ENCODE peak calls at places on chromosomes 5 and 9, in four cellular contexts. One of them, this sample, is unnamed.

GRCh38 chr5:141822134-141822533 is 56.1 kb downstream of the PCDH1 start:
- DNase-seq in CD8-positive, alpha-beta T cell: no peak
- DNase-seq in MM.1S: no peak
- DNase-seq in BJ: no peak
- DNase-seq in this sample: no peak

GRCh38 chr5:157607371-157608161 is 32.0 kb upstream of the ADAM19 start:
- DNase-seq in CD8-positive, alpha-beta T cell: peak
- DNase-seq in MM.1S: peak
- DNase-seq in BJ: no peak
- DNase-seq in this sample: no peak

GRCh38 chr9:82302968-82303655 is 314.5 kb downstream of the SPATA31D1 start:
- DNase-seq in CD8-positive, alpha-beta T cell: no peak
- DNase-seq in MM.1S: no peak
- DNase-seq in BJ: no peak
- DNase-seq in this sample: no peak

GRCh38 chr5:61304611-61305369 is 27.3 kb upstream of the ZSWIM6 start:
- DNase-seq in CD8-positive, alpha-beta T cell: no peak
- DNase-seq in MM.1S: no peak
- DNase-seq in BJ: no peak
- DNase-seq in this sample: no peak

GRCh38 chr9:94011134-94011533 is 56.0 kb upstream of the BARX1 start:
- DNase-seq in CD8-positive, alpha-beta T cell: no peak
- DNase-seq in MM.1S: no peak
- DNase-seq in BJ: no peak
- DNase-seq in this sample: no peak

GRCh38 chr5:119395080-119395836 is 39.4 kb downstream of the TNFAIP8 start:
- DNase-seq in CD8-positive, alpha-beta T cell: no peak
- DNase-seq in MM.1S: no peak
- DNase-seq in BJ: no peak
- DNase-seq in this sample: no peak

GRCh38 chr9:93620041-93620506 is 43.7 kb downstream of the PHF2 start:
- DNase-seq in CD8-positive, alpha-beta T cell: no peak
- DNase-seq in MM.1S: no peak
- DNase-seq in BJ: no peak
- DNase-seq in this sample: no peak

GRCh38 chr9:93130861-93131481 is 3.1 kb downstream of the NINJ1 start:
- DNase-seq in CD8-positive, alpha-beta T cell: no peak
- DNase-seq in MM.1S: no peak
- DNase-seq in BJ: no peak
- DNase-seq in this sample: no peak

GRCh38 chr9:107805198-107805597 is 315.6 kb upstream of the KLF4 start:
- DNase-seq in CD8-positive, alpha-beta T cell: no peak
- DNase-seq in MM.1S: no peak
- DNase-seq in BJ: no peak
- DNase-seq in this sample: no peak

GRCh38 chr9:86997961-86998360 is 50.7 kb upstream of the GAS1 start:
- DNase-seq in CD8-positive, alpha-beta T cell: no peak
- DNase-seq in MM.1S: no peak
- DNase-seq in BJ: no peak
- DNase-seq in this sample: no peak

GRCh38 chr5:80870442-80870841 is 89.7 kb upstream of the RASGRF2 start:
- DNase-seq in CD8-positive, alpha-beta T cell: no peak
- DNase-seq in MM.1S: no peak
- DNase-seq in BJ: no peak
- DNase-seq in this sample: no peak

GRCh38 chr9:128007566-128008138 is 26.9 kb upstream of the EEIG1 start:
- DNase-seq in CD8-positive, alpha-beta T cell: peak
- DNase-seq in MM.1S: peak
- DNase-seq in BJ: no peak
- DNase-seq in this sample: peak

GRCh38 chr9:133119039-133119438 is 2.0 kb downstream of the RALGDS start:
- DNase-seq in CD8-positive, alpha-beta T cell: no peak
- DNase-seq in MM.1S: no peak
- DNase-seq in BJ: no peak
- DNase-seq in this sample: no peak
- H3K4me3 ChIP-seq in CD8-positive, alpha-beta T cell: no peak
- H3K4me3 ChIP-seq in MM.1S: no peak
- H3K4me3 ChIP-seq in BJ: peak
- H3K4me3 ChIP-seq in this sample: peak

DNA sequence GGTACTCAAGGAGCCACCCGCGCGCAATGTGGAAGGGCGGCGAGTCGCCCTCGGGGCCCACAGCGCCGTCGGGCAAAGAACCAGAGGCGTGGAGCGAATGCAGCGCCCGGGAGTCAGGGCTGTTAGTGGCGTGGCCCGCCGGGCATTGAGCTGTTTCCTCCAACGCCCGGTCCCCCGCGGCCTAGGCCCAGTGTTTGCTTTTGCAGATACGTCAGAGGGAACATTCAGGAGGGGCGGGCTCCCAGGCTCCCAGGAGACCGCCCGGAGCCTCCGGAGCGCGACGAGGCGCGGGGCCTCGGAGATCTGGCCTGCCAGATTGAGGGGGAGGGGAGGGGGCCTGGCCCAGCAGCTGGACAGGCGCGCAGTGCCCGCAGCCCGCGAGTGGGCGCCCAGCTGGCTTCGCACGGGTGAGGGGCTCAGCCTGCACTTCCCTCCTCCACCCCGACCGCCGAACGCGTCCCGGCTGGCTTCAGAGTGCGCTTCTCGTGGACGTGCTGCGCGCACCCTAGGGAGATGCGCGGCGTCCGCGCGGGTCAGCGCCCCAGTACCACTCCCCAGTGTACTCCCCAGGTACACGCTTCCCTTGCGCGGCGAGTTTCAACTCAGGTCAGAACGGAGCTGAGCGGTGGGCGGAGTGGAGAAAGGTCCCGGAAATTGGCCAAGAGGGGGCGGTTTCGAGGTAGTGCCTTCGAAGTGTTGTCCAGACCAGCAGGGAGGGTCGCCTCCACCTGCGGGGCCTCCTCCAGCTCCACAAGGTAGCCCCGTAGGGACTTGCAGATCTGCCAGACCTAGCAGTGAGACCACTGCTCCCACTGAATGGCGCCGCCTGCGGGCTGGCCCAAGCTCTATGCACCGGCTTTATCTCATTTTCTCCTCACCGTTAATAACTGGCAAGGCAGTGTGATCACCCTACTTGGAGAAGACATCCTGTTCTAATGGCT is 130.4 kb downstream of the TMEM174 start:
- DNase-seq in CD8-positive, alpha-beta T cell: no peak
- DNase-seq in MM.1S: no peak
- DNase-seq in BJ: no peak
- DNase-seq in this sample: no peak
- TF ChIP-seq CTCF in CD8-positive, alpha-beta T cell: no peak
- TF ChIP-seq CTCF in MM.1S: no peak
- TF ChIP-seq CTCF in BJ: no peak
- TF ChIP-seq CTCF in this sample: no peak

GRCh38 chr5:16737620-16738364 is 121.0 kb upstream of the RETREG1 start:
- DNase-seq in CD8-positive, alpha-beta T cell: no peak
- DNase-seq in MM.1S: no peak
- DNase-seq in BJ: no peak
- DNase-seq in this sample: no peak

GRCh38 chr5:16740046-16740445 is 123.2 kb upstream of the RETREG1 start:
- DNase-seq in CD8-positive, alpha-beta T cell: no peak
- DNase-seq in MM.1S: no peak
- DNase-seq in BJ: no peak
- DNase-seq in this sample: no peak

GRCh38 chr5:16742938-16743337 is 126.1 kb upstream of the RETREG1 start:
- DNase-seq in CD8-positive, alpha-beta T cell: no peak
- DNase-seq in MM.1S: no peak
- DNase-seq in BJ: no peak
- DNase-seq in this sample: no peak

GRCh38 chr5:16740476-16740875 is 123.7 kb upstream of the RETREG1 start:
- DNase-seq in CD8-positive, alpha-beta T cell: no peak
- DNase-seq in MM.1S: no peak
- DNase-seq in BJ: no peak
- DNase-seq in this sample: no peak

GRCh38 chr5:16741007-16741406 is 124.2 kb upstream of the RETREG1 start:
- DNase-seq in CD8-positive, alpha-beta T cell: no peak
- DNase-seq in MM.1S: no peak
- DNase-seq in BJ: no peak
- DNase-seq in this sample: no peak
- H3K4me3 ChIP-seq in CD8-positive, alpha-beta T cell: no peak
- H3K4me3 ChIP-seq in MM.1S: no peak
- H3K4me3 ChIP-seq in BJ: no peak
- H3K4me3 ChIP-seq in this sample: no peak

GRCh38 chr9:72363226-72363625 is 1.8 kb downstream of the ZFAND5 start:
- DNase-seq in CD8-positive, alpha-beta T cell: no peak
- DNase-seq in MM.1S: peak
- DNase-seq in BJ: no peak
- DNase-seq in this sample: no peak
- TF ChIP-seq CTCF in CD8-positive, alpha-beta T cell: no peak
- TF ChIP-seq CTCF in MM.1S: no peak
- TF ChIP-seq CTCF in BJ: no peak
- TF ChIP-seq CTCF in this sample: no peak

GRCh38 chr5:26955161-26955560 is 83.2 kb downstream of the CDH9 start:
- DNase-seq in CD8-positive, alpha-beta T cell: no peak
- DNase-seq in MM.1S: no peak
- DNase-seq in BJ: no peak
- DNase-seq in this sample: no peak
- H3K4me3 ChIP-seq in CD8-positive, alpha-beta T cell: no peak
- H3K4me3 ChIP-seq in MM.1S: no peak
- H3K4me3 ChIP-seq in BJ: no peak
- H3K4me3 ChIP-seq in this sample: no peak

GRCh38 chr5:152270117-152270516 is 135.0 kb downstream of the NMUR2 start:
- DNase-seq in CD8-positive, alpha-beta T cell: no peak
- DNase-seq in MM.1S: no peak
- DNase-seq in BJ: no peak
- DNase-seq in this sample: no peak

GRCh38 chr5:152274206-152274605 is 130.9 kb downstream of the NMUR2 start:
- DNase-seq in CD8-positive, alpha-beta T cell: no peak
- DNase-seq in MM.1S: no peak
- DNase-seq in BJ: no peak
- DNase-seq in this sample: no peak

GRCh38 chr5:152269533-152269932 is 135.5 kb downstream of the NMUR2 start:
- DNase-seq in CD8-positive, alpha-beta T cell: no peak
- DNase-seq in MM.1S: peak
- DNase-seq in BJ: no peak
- DNase-seq in this sample: no peak

DNA sequence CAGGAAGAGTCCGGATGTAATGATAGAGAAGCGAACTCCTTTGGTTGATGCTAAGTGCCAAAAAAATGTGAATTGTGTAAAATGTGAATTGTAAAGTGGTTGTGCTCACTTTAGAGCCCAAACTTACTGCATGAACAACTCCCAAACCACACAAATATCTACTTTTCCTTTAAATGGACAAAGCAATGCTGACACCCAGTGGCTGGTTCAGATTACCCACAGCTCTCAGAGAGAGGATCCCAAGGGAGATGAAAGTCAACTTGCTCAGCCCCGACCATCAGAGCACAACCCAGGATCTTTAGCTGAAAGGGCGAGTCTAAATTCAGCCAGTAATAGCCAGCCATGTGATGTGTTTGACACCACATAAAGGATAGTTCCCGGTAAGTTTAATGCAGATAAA is 133.7 kb downstream of the NMUR2 start:
- DNase-seq in CD8-positive, alpha-beta T cell: no peak
- DNase-seq in MM.1S: peak
- DNase-seq in BJ: no peak
- DNase-seq in this sample: no peak
- TF ChIP-seq CTCF in CD8-positive, alpha-beta T cell: no peak
- TF ChIP-seq CTCF in MM.1S: peak
- TF ChIP-seq CTCF in BJ: peak
- TF ChIP-seq CTCF in this sample: no peak

GRCh38 chr5:43203373-43203772 is 11.3 kb downstream of the NIM1K start:
- DNase-seq in CD8-positive, alpha-beta T cell: no peak
- DNase-seq in MM.1S: no peak
- DNase-seq in BJ: no peak
- DNase-seq in this sample: no peak

GRCh38 chr5:43207601-43208000 is 15.6 kb downstream of the NIM1K start:
- DNase-seq in CD8-positive, alpha-beta T cell: no peak
- DNase-seq in MM.1S: no peak
- DNase-seq in BJ: no peak
- DNase-seq in this sample: no peak

GRCh38 chr5:43204958-43205357 is 12.9 kb downstream of the NIM1K start:
- DNase-seq in CD8-positive, alpha-beta T cell: no peak
- DNase-seq in MM.1S: no peak
- DNase-seq in BJ: no peak
- DNase-seq in this sample: no peak

GRCh38 chr5:43197535-43197934 is 5.5 kb downstream of the NIM1K start:
- DNase-seq in CD8-positive, alpha-beta T cell: no peak
- DNase-seq in MM.1S: no peak
- DNase-seq in BJ: no peak
- DNase-seq in this sample: no peak

DNA sequence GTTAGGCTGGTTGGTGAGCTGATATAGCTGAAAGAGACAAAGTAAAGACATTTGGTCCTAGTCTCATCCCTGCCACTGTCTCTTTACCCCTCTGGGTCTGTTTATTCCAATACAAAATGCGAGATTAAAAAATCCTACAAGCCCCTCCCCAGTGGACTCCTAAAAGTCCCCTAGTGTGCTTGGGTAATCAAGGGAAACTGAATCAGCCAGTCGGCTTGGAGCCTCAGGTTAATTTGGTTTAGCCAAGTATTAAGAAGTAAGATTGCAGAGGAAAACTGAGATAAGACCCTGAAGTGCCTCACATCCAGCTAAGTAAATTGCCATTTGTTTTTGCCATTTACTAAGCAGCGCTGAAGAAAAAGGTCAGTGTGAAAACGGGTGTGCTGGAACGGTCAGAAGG is 10.4 kb downstream of the NIM1K start:
- DNase-seq in CD8-positive, alpha-beta T cell: no peak
- DNase-seq in MM.1S: no peak
- DNase-seq in BJ: no peak
- DNase-seq in this sample: no peak
- H3K4me3 ChIP-seq in CD8-positive, alpha-beta T cell: no peak
- H3K4me3 ChIP-seq in MM.1S: no peak
- H3K4me3 ChIP-seq in BJ: no peak
- H3K4me3 ChIP-seq in this sample: no peak